ENCODE peak calls at places on chromosomes 6 and 20, in seven cellular contexts. U is stomach, X is heart left ventricle, I is spleen, E is SK-N-SH, V is HCT116, L is colonic mucosa. R is an unnamed sample.
A peak's percentile ranks its signal among the peaks of the same experiment; 100 is the strongest.

GRCh38 chr6:17004269-17004668 is 97.6 kb upstream of the STMND1 start:
- DNase-seq in U (no peak), X (no peak), I (no peak), E (no peak), V (no peak), L (no peak), R (no peak)

GRCh38 chr6:3669916-3670315 is 81.6 kb downstream of the PXDC1 start:
- DNase-seq in U (no peak), X (no peak), I (no peak), E (no peak), V (no peak), L (no peak), R (no peak)

GRCh38 chr6:28719275-28719940 is 193.7 kb downstream of the GPX5 start:
- DNase-seq in U (no peak), X (no peak), I (no peak), E (no peak), V (peak; percentile 67), L (no peak), R (peak; percentile 62)

GRCh38 chr20:62192635-62193034 is 9.8 kb downstream of the MTG2 start:
- DNase-seq in U (no peak), X (no peak), I (peak; percentile 29), E (no peak), V (no peak), L (no peak), R (no peak)

GRCh38 chr6:17580518-17581048 is 19.5 kb upstream of the FAM8A1 start:
- DNase-seq in U (peak; percentile 35), X (peak; percentile 67), I (peak; percentile 76), E (peak; percentile 64), V (no peak), L (no peak), R (no peak)

GRCh38 chr20:62122659-62123449 is 579 bp downstream of the LSM14B start:
- DNase-seq in U (peak; percentile 63), X (peak; percentile 73), I (peak; percentile 92), E (peak; percentile 78), V (no peak), L (peak; percentile 54), R (peak; percentile 52)

GRCh38 chr20:56944546-56944945 is 315.4 kb downstream of the TFAP2C start:
- DNase-seq in U (no peak), X (no peak), I (no peak), E (no peak), V (no peak), L (no peak), R (no peak)

GRCh38 chr6:47701374-47701773 is 3.0 kb downstream of the ADGRF4 start:
- DNase-seq in U (no peak), X (no peak), I (no peak), E (no peak), V (no peak), L (no peak), R (no peak)

GRCh38 chr6:169792306-169793015 is 41.0 kb downstream of the ERMARD start:
- DNase-seq in U (no peak), X (no peak), I (no peak), E (no peak), V (no peak), L (peak; percentile 16), R (no peak)

GRCh38 chr6:17393335-17394191 is at the start of gene CAP2:
- DNase-seq in U (peak; percentile 28), X (peak; percentile 78), I (no peak), E (peak; percentile 80), V (no peak), L (peak; percentile 59), R (peak; percentile 18)

GRCh38 chr6:160831751-160832150 is 129.7 kb downstream of the PLG start:
- DNase-seq in U (no peak), X (no peak), I (no peak), E (no peak), V (no peak), L (no peak), R (no peak)

GRCh38 chr6:28867078-28867414 is 56.7 kb downstream of the TRIM27 start:
- DNase-seq in U (no peak), X (no peak), I (no peak), E (peak; percentile 52), V (no peak), L (no peak), R (no peak)

GRCh38 chr6:159961523-159961922 is 7.4 kb upstream of the IGF2R start:
- DNase-seq in U (no peak), X (no peak), I (no peak), E (no peak), V (peak; percentile 4), L (no peak), R (no peak)

GRCh38 chr6:155351273-155352129 is 37.2 kb upstream of the TFB1M start:
- DNase-seq in U (no peak), X (no peak), I (no peak), E (no peak), V (no peak), L (no peak), R (no peak)

GRCh38 chr20:13611726-13612125 is 27.0 kb downstream of the TASP1 start:
- DNase-seq in U (no peak), X (no peak), I (no peak), E (no peak), V (no peak), L (no peak), R (no peak)

DNA sequence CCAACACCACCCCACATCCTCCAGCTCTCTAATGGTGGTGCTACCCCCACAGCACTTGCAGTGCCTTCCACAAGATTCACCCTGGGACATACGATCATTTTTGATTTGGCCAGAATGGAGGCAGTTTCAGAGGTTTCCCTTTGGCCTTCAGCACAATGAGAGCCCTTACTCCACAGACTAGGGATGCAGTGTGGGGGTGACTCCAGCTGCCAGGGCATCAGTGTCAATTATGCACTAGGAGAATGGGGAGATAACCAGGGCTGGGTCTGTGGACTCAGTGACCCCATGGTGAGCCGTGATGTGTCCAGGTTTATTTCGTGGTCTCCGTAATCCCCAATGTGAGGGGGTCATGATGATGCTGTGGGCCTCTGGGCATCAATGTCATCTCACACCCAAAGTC is 31.5 kb upstream of the MICB start:
- DNase-seq in U (no peak), X (no peak), I (no peak), E (no peak), V (no peak), L (no peak), R (no peak)
- H3K4me1 ChIP-seq in U (peaks cover 51% of the 10 kb centered on the region), X (no peaks in the 10 kb centered on the region), I (peaks cover 93% of the 10 kb centered on the region), E (no peaks in the 10 kb centered on the region), V (peaks cover 20% of the 10 kb centered on the region), L (peaks cover 12% of the 10 kb centered on the region), R (no peaks in the 10 kb centered on the region)

GRCh38 chr20:63830821-63831593 is at the start of gene ZBTB46:
- DNase-seq in U (peak; percentile 62), X (peak; percentile 82), I (peak; percentile 85), E (peak; percentile 99), V (no peak), L (peak; percentile 63), R (peak; percentile 71)
- H3K27me3 ChIP-seq in U (no peaks in the 10 kb centered on the region), X (peaks cover 27% of the 10 kb centered on the region), I (peaks cover 20% of the 10 kb centered on the region), E (peaks cover 6% of the 10 kb centered on the region), V (no peaks in the 10 kb centered on the region), L (peaks cover 23% of the 10 kb centered on the region), R (peaks cover 32% of the 10 kb centered on the region)

GRCh38 chr6:7332090-7332745 is 19.2 kb upstream of the SSR1 start:
- DNase-seq in U (no peak), X (no peak), I (no peak), E (no peak), V (no peak), L (no peak), R (no peak)

GRCh38 chr6:7325750-7326149 is 12.8 kb upstream of the SSR1 start:
- DNase-seq in U (no peak), X (no peak), I (no peak), E (no peak), V (no peak), L (no peak), R (no peak)

GRCh38 chr6:7324520-7324919 is 11.5 kb upstream of the SSR1 start:
- DNase-seq in U (no peak), X (no peak), I (no peak), E (no peak), V (no peak), L (no peak), R (no peak)

GRCh38 chr6:7331452-7331851 is 18.5 kb upstream of the SSR1 start:
- DNase-seq in U (no peak), X (no peak), I (no peak), E (no peak), V (no peak), L (no peak), R (no peak)

GRCh38 chr6:7328159-7328713 is 15.2 kb upstream of the SSR1 start:
- DNase-seq in U (no peak), X (no peak), I (no peak), E (no peak), V (no peak), L (no peak), R (no peak)
- TF ChIP-seq CTCF in U (no peak), X (no peak), I (no peak), E (no peak), V (no peak), L (no peak), R (no peak)

DNA sequence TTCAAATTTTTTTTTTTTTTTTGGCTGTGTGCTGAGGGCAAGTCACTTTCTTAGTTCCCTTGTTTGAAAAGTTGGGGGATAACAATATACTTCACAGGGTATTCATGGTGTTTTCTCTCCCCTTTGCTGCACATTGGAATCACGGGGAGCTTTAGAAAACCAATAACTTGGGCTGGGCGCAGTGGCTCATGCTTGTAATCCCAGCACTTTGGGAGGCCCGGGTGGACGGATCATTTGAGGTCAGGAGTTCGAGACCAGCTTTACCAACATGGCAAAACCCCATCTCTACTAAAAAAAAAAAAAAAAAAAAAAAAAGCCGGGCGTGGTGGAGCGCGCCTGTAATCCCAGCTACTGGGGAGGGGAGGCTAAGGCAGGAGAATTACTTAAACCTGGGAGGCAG is 15.9 kb downstream of the SRSF3 start:
- DNase-seq in U (no peak), X (no peak), I (peak; percentile 28), E (no peak), V (no peak), L (no peak), R (no peak)
- H3K4me1 ChIP-seq in U (peaks cover 73% of the 10 kb centered on the region), X (peaks cover 35% of the 10 kb centered on the region), I (peaks cover 64% of the 10 kb centered on the region), E (peaks cover 9% of the 10 kb centered on the region), V (peaks cover 18% of the 10 kb centered on the region), L (no peaks in the 10 kb centered on the region), R (peaks cover 8% of the 10 kb centered on the region)

R was measured in BE2C.